ENCODE peak calls at places on chromosome 13, in six cellular contexts. P is right cardiac atrium, Q is Panc1, W is lung, C is PC-3, I is IMR-90. S is an unnamed sample.
A peak's percentile ranks its signal among the peaks of the same experiment; 100 is the strongest.

GRCh38 chr13:49253310-49253709 is 5.6 kb downstream of the CDADC1 start:
- ATAC-seq in P (no peak), Q (no peak), W (no peak), C (no peak), I (no peak), S (no peak)

GRCh38 chr13:46698015-46698414 is 98.9 kb downstream of the ESD start:
- ATAC-seq in P (peak; percentile 92), Q (no peak), W (no peak), C (no peak), I (no peak), S (peak; percentile 82)

GRCh38 chr13:79297128-79297527 is 108.9 kb downstream of the RBM26 start:
- ATAC-seq in P (no peak), Q (no peak), W (no peak), C (no peak), I (no peak), S (no peak)

GRCh38 chr13:39602277-39602613 is 748 bp downstream of the LHFPL6 start:
- ATAC-seq in P (no peak), Q (no peak), W (peak; percentile 9), C (no peak), I (no peak), S (no peak)

GRCh38 chr13:73119612-73120011 is 60.8 kb downstream of the KLF5 start:
- ATAC-seq in P (no peak), Q (no peak), W (no peak), C (no peak), I (no peak), S (no peak)

GRCh38 chr13:22173605-22174004 is 502.7 kb downstream of the FGF9 start:
- ATAC-seq in P (no peak), Q (no peak), W (no peak), C (peak; percentile 54), I (peak; percentile 96), S (no peak)

GRCh38 chr13:30647824-30648521 is 30.3 kb downstream of the USPL1 start:
- ATAC-seq in P (no peak), Q (no peak), W (no peak), C (no peak), I (no peak), S (no peak)

GRCh38 chr13:110012102-110012739 is 225.8 kb upstream of the IRS2 start:
- ATAC-seq in P (no peak), Q (no peak), W (peak; percentile 45), C (peak; percentile 74), I (peak; percentile 88), S (no peak)

GRCh38 chr13:94415484-94415883 is 64.0 kb downstream of the DCT start:
- ATAC-seq in P (no peak), Q (no peak), W (no peak), C (no peak), I (no peak), S (no peak)

GRCh38 chr13:106493569-106493968 is 41.9 kb downstream of the EFNB2 start:
- ATAC-seq in P (no peak), Q (no peak), W (peak; percentile 64), C (no peak), I (no peak), S (peak; percentile 28)

GRCh38 chr13:22120646-22121045 is 449.8 kb downstream of the FGF9 start:
- ATAC-seq in P (no peak), Q (no peak), W (no peak), C (no peak), I (no peak), S (no peak)

GRCh38 chr13:60679928-60680693 is 283.1 kb downstream of the TDRD3 start:
- ATAC-seq in P (peak; percentile 33), Q (no peak), W (no peak), C (no peak), I (no peak), S (no peak)

GRCh38 chr13:97574926-97575325 is 141.0 kb downstream of the RAP2A start:
- ATAC-seq in P (no peak), Q (peak; percentile 91), W (no peak), C (peak; percentile 91), I (peak; percentile 80), S (no peak)

GRCh38 chr13:59568306-59568705 is 595.4 kb downstream of the DIAPH3 start:
- ATAC-seq in P (no peak), Q (no peak), W (no peak), C (no peak), I (no peak), S (no peak)

GRCh38 chr13:49690133-49690989 is 925 bp downstream of the EBPL start:
- ATAC-seq in P (peak; percentile 8), Q (peak; percentile 10), W (no peak), C (peak; percentile 9), I (no peak), S (peak; percentile 6)

GRCh38 chr13:71610876-71611275 is 256.1 kb downstream of the DACH1 start:
- ATAC-seq in P (no peak), Q (no peak), W (no peak), C (no peak), I (no peak), S (no peak)

GRCh38 chr13:69044629-69045028 is 1063.0 kb upstream of the ATXN8OS start:
- ATAC-seq in P (no peak), Q (no peak), W (no peak), C (no peak), I (no peak), S (no peak)

GRCh38 chr13:66689628-66690027 is 540.5 kb downstream of the PCDH9 start:
- ATAC-seq in P (no peak), Q (no peak), W (no peak), C (peak; percentile 56), I (peak; percentile 49), S (no peak)

GRCh38 chr13:97716746-97717145 is 236.7 kb upstream of the IPO5 start:
- ATAC-seq in P (no peak), Q (no peak), W (no peak), C (no peak), I (no peak), S (no peak)

GRCh38 chr13:79589605-79590511 is 108.9 kb downstream of the NDFIP2 start:
- ATAC-seq in P (no peak), Q (no peak), W (no peak), C (peak; percentile 83), I (peak; percentile 32), S (no peak)

GRCh38 chr13:75685239-75685697 is 49.1 kb downstream of the LMO7 start:
- ATAC-seq in P (no peak), Q (peak; percentile 63), W (no peak), C (peak; percentile 81), I (peak; percentile 83), S (no peak)

GRCh38 chr13:45554604-45555109 is 60.9 kb downstream of the ERICH6B start:
- ATAC-seq in P (no peak), Q (no peak), W (no peak), C (peak; percentile 55), I (no peak), S (no peak)

GRCh38 chr13:51643114-51643881 is 59.0 kb downstream of the WDFY2 start:
- ATAC-seq in P (no peak), Q (peak; percentile 50), W (no peak), C (peak; percentile 58), I (peak; percentile 74), S (peak; percentile 25)

GRCh38 chr13:92573467-92574057 is 653.0 kb upstream of the GPC6 start:
- ATAC-seq in P (no peak), Q (no peak), W (no peak), C (no peak), I (no peak), S (no peak)

GRCh38 chr13:35475131-35475959 is 1.1 kb downstream of the MAB21L1 start:
- ATAC-seq in P (peak; percentile 45), Q (no peak), W (no peak), C (no peak), I (peak; percentile 46), S (no peak)

GRCh38 chr13:61170791-61171330 is 244.8 kb downstream of the PCDH20 start:
- ATAC-seq in P (no peak), Q (no peak), W (no peak), C (peak; percentile 67), I (no peak), S (no peak)

GRCh38 chr13:75558130-75558840 is 8.7 kb downstream of the UCHL3 start:
- ATAC-seq in P (peak; percentile 38), Q (no peak), W (no peak), C (no peak), I (no peak), S (no peak)

DNA sequence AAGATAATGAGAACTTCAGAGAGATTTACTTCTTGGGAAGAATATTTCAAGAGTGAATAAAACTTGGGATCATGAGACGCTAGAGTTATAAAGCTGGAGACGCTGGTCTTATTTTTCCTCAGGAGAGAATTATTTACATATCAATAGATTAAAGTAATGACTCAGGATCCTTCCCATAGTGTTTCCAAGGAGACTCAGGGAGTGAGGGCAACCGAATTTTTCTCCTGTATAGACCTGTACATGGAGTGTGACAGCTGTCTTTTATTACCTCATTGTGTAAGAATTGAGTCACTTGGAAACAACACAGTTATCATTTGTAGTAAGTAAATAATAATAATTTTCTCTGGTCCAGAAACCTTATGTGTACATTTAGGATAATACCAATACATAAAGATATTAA is 1905.5 kb downstream of the OLFM4 start:
- ATAC-seq in P (no peak), Q (no peak), W (no peak), C (no peak), I (no peak), S (no peak)
- H3K9me3 ChIP-seq in P (no peaks in the 10 kb centered on the region), Q (no peaks in the 10 kb centered on the region), W (no peaks in the 10 kb centered on the region), C (no peaks in the 10 kb centered on the region), I (peaks cover 4% of the 10 kb centered on the region), S (no peaks in the 10 kb centered on the region)

DNA sequence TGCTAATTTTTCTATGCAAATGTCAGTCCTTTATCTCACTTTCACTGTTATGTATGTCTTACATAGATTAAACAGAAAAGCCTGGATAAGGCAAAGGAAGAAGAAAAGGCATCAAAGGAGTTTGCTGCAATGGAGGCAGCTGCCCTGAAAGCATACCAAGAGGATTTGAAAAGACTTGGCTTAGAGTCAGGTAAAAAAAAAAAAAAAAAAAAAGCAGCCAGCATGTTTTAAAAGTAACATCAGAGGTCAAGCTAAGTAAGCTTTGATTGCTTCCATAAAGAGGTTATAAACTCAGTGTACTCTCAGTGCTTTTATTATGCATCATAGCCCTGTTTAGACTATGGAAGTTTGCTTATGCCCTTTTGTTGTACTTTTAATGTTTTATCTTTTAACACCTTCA is 3.8 kb downstream of the WBP4 start:
- ATAC-seq in P (no peak), Q (no peak), W (no peak), C (no peak), I (peak; percentile 7), S (no peak)
- H3K4me3 ChIP-seq in P (no peak overlapping the region), Q (no peak overlapping the region), W (no peak overlapping the region), C (no peak overlapping the region), I (no peak overlapping the region), S (no peak overlapping the region)

GRCh38 chr13:104111031-104111430 is 1044.8 kb upstream of the SLC10A2 start:
- ATAC-seq in P (no peak), Q (no peak), W (no peak), C (no peak), I (no peak), S (no peak)
- H3K9me3 ChIP-seq in P (no peaks in the 10 kb centered on the region), Q (no peaks in the 10 kb centered on the region), W (peaks cover 3% of the 10 kb centered on the region), C (no peaks in the 10 kb centered on the region), I (no peaks in the 10 kb centered on the region), S (no peaks in the 10 kb centered on the region)

DNA sequence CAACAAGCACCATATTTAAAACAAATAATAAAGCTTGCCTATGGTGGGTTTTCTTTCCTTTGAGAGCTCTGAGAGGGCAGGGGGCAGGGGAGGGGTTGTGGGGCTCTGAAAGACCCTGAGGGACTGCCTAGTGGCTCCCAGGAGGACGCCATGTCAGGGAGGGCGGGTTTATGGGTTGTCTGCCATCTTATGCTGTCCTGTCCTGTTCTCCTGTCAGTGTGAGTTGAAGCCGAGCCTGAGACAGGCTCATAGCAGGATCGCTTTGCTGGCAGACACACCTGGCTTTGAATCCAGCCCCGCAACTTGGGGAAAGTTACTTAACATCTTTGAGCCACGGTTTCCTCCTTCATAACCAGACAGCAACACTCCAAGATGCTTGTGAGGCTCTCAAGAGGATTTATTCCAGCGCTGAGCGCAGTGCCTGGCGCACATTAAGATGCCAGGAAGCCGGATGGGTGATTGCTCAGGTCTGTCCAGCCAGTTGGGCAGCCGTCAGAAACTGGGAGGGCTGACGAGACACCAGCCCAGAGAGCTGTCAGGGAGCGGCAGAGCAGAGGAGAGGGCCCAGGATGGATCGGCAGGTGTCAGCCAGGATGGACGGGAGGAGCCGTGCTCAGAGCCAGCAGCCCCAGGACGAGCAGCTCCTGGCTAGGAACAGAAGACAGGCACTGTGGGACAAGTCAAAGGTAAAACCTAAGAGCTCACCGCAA is 36.8 kb upstream of the C1QTNF9 start:
- ATAC-seq in P (peak; percentile 8), Q (no peak), W (peak; percentile 14), C (no peak), I (no peak), S (no peak)
- H3K4me3 ChIP-seq in P (peak overlapping the region; percentile 66), Q (no peak overlapping the region), W (no peak overlapping the region), C (no peak overlapping the region), I (no peak overlapping the region), S (no peak overlapping the region)